ENCODE peak calls at places on chromosomes 11 and 22, in eight cellular contexts. T, Q, L, N, G, O, P and S are unnamed samples.

GRCh38 chr11:111911563-111912401 is at the start of gene CRYAB:
- DNase-seq in T (no peak), Q (peak), L (no peak), N (no peak), G (no peak), O (peak), P (peak), S (no peak)

GRCh38 chr11:86459682-86460460 is 85.2 kb downstream of the CCDC81 start:
- DNase-seq in T (no peak), Q (peak), L (no peak), N (no peak), G (peak), O (peak), P (peak), S (no peak)

GRCh38 chr11:68682531-68682931 is 1.8 kb upstream of the GAL start:
- DNase-seq in T (no peak), Q (no peak), L (no peak), N (no peak), G (no peak), O (no peak), P (no peak), S (no peak)

GRCh38 chr11:132604446-132604845 is 927.9 kb downstream of the OPCML start:
- DNase-seq in T (no peak), Q (no peak), L (no peak), N (no peak), G (no peak), O (peak), P (no peak), S (no peak)

GRCh38 chr11:112961146-112961668 is at the start of gene NCAM1:
- DNase-seq in T (peak), Q (peak), L (peak), N (no peak), G (peak), O (peak), P (no peak), S (peak)

GRCh38 chr22:49382451-49382735 is 445.3 kb downstream of the BRD1 start:
- DNase-seq in T (no peak), Q (no peak), L (no peak), N (no peak), G (no peak), O (no peak), P (peak), S (no peak)

GRCh38 chr22:38176170-38176741 is 5.4 kb downstream of the PLA2G6 start:
- DNase-seq in T (no peak), Q (peak), L (peak), N (no peak), G (peak), O (peak), P (peak), S (peak)

GRCh38 chr11:107706531-107706930 is 5.3 kb downstream of the SLN start:
- DNase-seq in T (no peak), Q (no peak), L (no peak), N (no peak), G (no peak), O (no peak), P (no peak), S (no peak)

GRCh38 chr22:28815101-28815500 is 14.7 kb upstream of the XBP1 start:
- DNase-seq in T (no peak), Q (no peak), L (no peak), N (no peak), G (no peak), O (no peak), P (no peak), S (no peak)

GRCh38 chr22:44839061-44839460 is 86.7 kb downstream of the ARHGAP8 start:
- DNase-seq in T (no peak), Q (no peak), L (no peak), N (no peak), G (no peak), O (no peak), P (no peak), S (no peak)

GRCh38 chr22:39727541-39727940 is 157.0 kb downstream of the CACNA1I start:
- DNase-seq in T (no peak), Q (no peak), L (no peak), N (no peak), G (peak), O (no peak), P (peak), S (no peak)